ENCODE peak calls at places on chromosome 7, in six cellular contexts. One of them, this sample, is unnamed. For H3K4me1, the result is how much of the 10 kb centered on the place peaks cover.

GRCh38 chr7:42406358-42406757 is 169.3 kb upstream of the GLI3 start:
- DNase-seq in Peyer's patch: no peak
- DNase-seq in left ventricle myocardium inferior: no peak
- DNase-seq in heart right ventricle: no peak
- DNase-seq in left lung: no peak
- DNase-seq in cardiac muscle cell: no peak
- DNase-seq in this sample: no peak

GRCh38 chr7:55546826-55547225 is 25.5 kb downstream of the VOPP1 start:
- DNase-seq in Peyer's patch: no peak
- DNase-seq in left ventricle myocardium inferior: peak
- DNase-seq in heart right ventricle: peak
- DNase-seq in left lung: peak
- DNase-seq in cardiac muscle cell: no peak
- DNase-seq in this sample: no peak

GRCh38 chr7:139734395-139734794 is 43.4 kb downstream of the HIPK2 start:
- DNase-seq in Peyer's patch: peak
- DNase-seq in left ventricle myocardium inferior: no peak
- DNase-seq in heart right ventricle: no peak
- DNase-seq in left lung: no peak
- DNase-seq in cardiac muscle cell: no peak
- DNase-seq in this sample: no peak

GRCh38 chr7:90681336-90682019 is 85.4 kb downstream of the CDK14 start:
- DNase-seq in Peyer's patch: no peak
- DNase-seq in left ventricle myocardium inferior: no peak
- DNase-seq in heart right ventricle: no peak
- DNase-seq in left lung: no peak
- DNase-seq in cardiac muscle cell: no peak
- DNase-seq in this sample: no peak

GRCh38 chr7:157412021-157412443 is 75.2 kb downstream of the DNAJB6 start:
- DNase-seq in Peyer's patch: no peak
- DNase-seq in left ventricle myocardium inferior: peak
- DNase-seq in heart right ventricle: no peak
- DNase-seq in left lung: no peak
- DNase-seq in cardiac muscle cell: no peak
- DNase-seq in this sample: no peak

GRCh38 chr7:155497149-155497901 is 39.4 kb downstream of the EN2 start:
- DNase-seq in Peyer's patch: no peak
- DNase-seq in left ventricle myocardium inferior: no peak
- DNase-seq in heart right ventricle: no peak
- DNase-seq in left lung: peak
- DNase-seq in cardiac muscle cell: no peak
- DNase-seq in this sample: no peak

GRCh38 chr7:28956608-28957063 is 1.5 kb downstream of the TRIL start:
- DNase-seq in Peyer's patch: peak
- DNase-seq in left ventricle myocardium inferior: peak
- DNase-seq in heart right ventricle: peak
- DNase-seq in left lung: peak
- DNase-seq in cardiac muscle cell: peak
- DNase-seq in this sample: no peak

GRCh38 chr7:155214328-155214986 is 83.2 kb upstream of the INSIG1 start:
- DNase-seq in Peyer's patch: peak
- DNase-seq in left ventricle myocardium inferior: no peak
- DNase-seq in heart right ventricle: no peak
- DNase-seq in left lung: peak
- DNase-seq in cardiac muscle cell: no peak
- DNase-seq in this sample: no peak

GRCh38 chr7:24829787-24830186 is 72.5 kb upstream of the GSDME start:
- DNase-seq in Peyer's patch: no peak
- DNase-seq in left ventricle myocardium inferior: no peak
- DNase-seq in heart right ventricle: no peak
- DNase-seq in left lung: no peak
- DNase-seq in cardiac muscle cell: no peak
- DNase-seq in this sample: no peak

GRCh38 chr7:1741751-1742554 is 71.9 kb downstream of the ELFN1 start:
- DNase-seq in Peyer's patch: no peak
- DNase-seq in left ventricle myocardium inferior: peak
- DNase-seq in heart right ventricle: peak
- DNase-seq in left lung: no peak
- DNase-seq in cardiac muscle cell: no peak
- DNase-seq in this sample: no peak

GRCh38 chr7:140899883-140900282 is 24.8 kb downstream of the BRAF start:
- DNase-seq in Peyer's patch: no peak
- DNase-seq in left ventricle myocardium inferior: no peak
- DNase-seq in heart right ventricle: no peak
- DNase-seq in left lung: no peak
- DNase-seq in cardiac muscle cell: peak
- DNase-seq in this sample: no peak

GRCh38 chr7:51666751-51667150 is 350.1 kb upstream of the COBL start:
- DNase-seq in Peyer's patch: no peak
- DNase-seq in left ventricle myocardium inferior: no peak
- DNase-seq in heart right ventricle: no peak
- DNase-seq in left lung: no peak
- DNase-seq in cardiac muscle cell: no peak
- DNase-seq in this sample: no peak

GRCh38 chr7:1706721-1707613 is 36.9 kb downstream of the ELFN1 start:
- DNase-seq in Peyer's patch: peak
- DNase-seq in left ventricle myocardium inferior: no peak
- DNase-seq in heart right ventricle: no peak
- DNase-seq in left lung: peak
- DNase-seq in cardiac muscle cell: no peak
- DNase-seq in this sample: no peak

GRCh38 chr7:43645699-43646226 is 62.9 kb downstream of the STK17A start:
- DNase-seq in Peyer's patch: no peak
- DNase-seq in left ventricle myocardium inferior: no peak
- DNase-seq in heart right ventricle: no peak
- DNase-seq in left lung: no peak
- DNase-seq in cardiac muscle cell: no peak
- DNase-seq in this sample: no peak
- H3K4me1 ChIP-seq in Peyer's patch: under half
- H3K4me1 ChIP-seq in left ventricle myocardium inferior: half or more
- H3K4me1 ChIP-seq in heart right ventricle: under half
- H3K4me1 ChIP-seq in left lung: under half
- H3K4me1 ChIP-seq in cardiac muscle cell: under half
- H3K4me1 ChIP-seq in this sample: half or more

DNA sequence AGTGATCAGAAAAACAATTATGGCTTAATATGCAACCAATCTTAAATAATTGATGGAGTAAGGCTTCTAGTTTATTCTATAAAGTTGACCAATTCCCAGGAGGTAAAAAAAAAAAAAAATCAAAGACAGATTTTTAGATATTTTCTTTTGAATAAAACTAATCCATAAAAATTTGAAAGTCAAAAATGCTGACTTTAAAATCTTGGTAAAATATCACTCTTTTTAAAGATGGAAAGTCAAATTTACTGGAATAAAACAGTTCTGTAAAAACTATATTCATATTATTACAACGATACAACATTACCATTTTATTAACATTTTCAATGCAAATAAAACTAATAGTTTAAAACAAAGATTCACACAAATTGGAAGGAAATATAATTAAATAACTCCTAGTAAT is 5.4 kb downstream of the RELN start:
- DNase-seq in Peyer's patch: no peak
- DNase-seq in left ventricle myocardium inferior: no peak
- DNase-seq in heart right ventricle: no peak
- DNase-seq in left lung: no peak
- DNase-seq in cardiac muscle cell: no peak
- DNase-seq in this sample: no peak
- H3K4me1 ChIP-seq in Peyer's patch: under half
- H3K4me1 ChIP-seq in left ventricle myocardium inferior: under half
- H3K4me1 ChIP-seq in heart right ventricle: under half
- H3K4me1 ChIP-seq in left lung: under half
- H3K4me1 ChIP-seq in cardiac muscle cell: under half
- H3K4me1 ChIP-seq in this sample: under half

DNA sequence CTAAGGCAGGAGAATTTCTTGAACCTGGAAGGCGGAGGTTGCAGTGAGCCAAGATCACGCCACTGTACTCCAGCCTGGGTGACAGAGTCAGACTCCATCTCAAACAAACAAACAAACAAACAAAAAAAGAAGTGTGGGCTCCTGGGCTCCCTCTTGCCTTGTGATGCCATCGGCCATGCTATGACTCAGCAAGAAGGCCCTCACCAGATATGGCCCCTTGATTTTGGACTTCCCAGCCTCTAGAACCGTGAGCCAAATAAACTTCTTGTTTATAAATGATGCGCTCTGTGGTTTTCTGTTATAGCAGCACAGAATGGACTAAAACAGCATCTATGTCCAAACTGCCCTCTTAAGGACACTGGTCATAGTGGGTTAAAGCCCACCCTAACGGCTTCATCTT is 29.9 kb upstream of the RHEB start:
- DNase-seq in Peyer's patch: no peak
- DNase-seq in left ventricle myocardium inferior: no peak
- DNase-seq in heart right ventricle: no peak
- DNase-seq in left lung: no peak
- DNase-seq in cardiac muscle cell: no peak
- DNase-seq in this sample: no peak
- H3K4me1 ChIP-seq in Peyer's patch: under half
- H3K4me1 ChIP-seq in left ventricle myocardium inferior: under half
- H3K4me1 ChIP-seq in heart right ventricle: under half
- H3K4me1 ChIP-seq in left lung: under half
- H3K4me1 ChIP-seq in cardiac muscle cell: under half
- H3K4me1 ChIP-seq in this sample: under half

GRCh38 chr7:7972927-7973594 is 4.5 kb downstream of the GLCCI1 start:
- DNase-seq in Peyer's patch: no peak
- DNase-seq in left ventricle myocardium inferior: no peak
- DNase-seq in heart right ventricle: no peak
- DNase-seq in left lung: no peak
- DNase-seq in cardiac muscle cell: no peak
- DNase-seq in this sample: no peak
- H3K4me1 ChIP-seq in Peyer's patch: under half
- H3K4me1 ChIP-seq in left ventricle myocardium inferior: half or more
- H3K4me1 ChIP-seq in heart right ventricle: under half
- H3K4me1 ChIP-seq in left lung: under half
- H3K4me1 ChIP-seq in cardiac muscle cell: under half
- H3K4me1 ChIP-seq in this sample: under half

GRCh38 chr7:107396990-107397389 is 72.9 kb upstream of the GPR22 start:
- DNase-seq in Peyer's patch: no peak
- DNase-seq in left ventricle myocardium inferior: no peak
- DNase-seq in heart right ventricle: no peak
- DNase-seq in left lung: no peak
- DNase-seq in cardiac muscle cell: peak
- DNase-seq in this sample: no peak
- H3K4me1 ChIP-seq in Peyer's patch: under half
- H3K4me1 ChIP-seq in left ventricle myocardium inferior: under half
- H3K4me1 ChIP-seq in heart right ventricle: under half
- H3K4me1 ChIP-seq in left lung: under half
- H3K4me1 ChIP-seq in cardiac muscle cell: under half
- H3K4me1 ChIP-seq in this sample: under half

DNA sequence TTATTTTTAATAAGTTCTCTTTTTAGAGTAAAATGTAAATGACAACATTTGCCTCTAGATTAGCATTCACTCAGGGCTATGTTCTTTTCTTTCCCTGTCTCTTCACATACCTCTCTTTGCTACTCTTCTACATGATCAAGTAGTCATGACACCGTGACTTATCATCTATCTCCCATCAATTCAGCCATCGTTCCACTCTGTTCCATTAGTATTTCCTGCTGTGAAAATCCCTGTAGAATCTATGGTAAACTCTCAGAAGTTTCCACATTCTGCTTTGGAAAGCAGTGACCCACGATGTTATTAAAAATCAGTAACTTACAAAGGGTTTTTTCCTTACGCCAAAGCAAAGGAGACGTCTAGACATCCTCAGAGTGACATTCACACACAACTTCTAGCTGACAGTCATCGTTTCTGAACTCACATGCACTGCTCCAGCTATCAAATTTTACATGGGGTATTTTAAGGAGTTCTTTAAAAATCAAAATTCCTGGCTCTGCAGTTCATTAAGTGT is 135.6 kb downstream of the SEMA3C start:
- DNase-seq in Peyer's patch: no peak
- DNase-seq in left ventricle myocardium inferior: no peak
- DNase-seq in heart right ventricle: no peak
- DNase-seq in left lung: no peak
- DNase-seq in cardiac muscle cell: no peak
- DNase-seq in this sample: no peak
- H3K4me1 ChIP-seq in Peyer's patch: under half
- H3K4me1 ChIP-seq in left ventricle myocardium inferior: half or more
- H3K4me1 ChIP-seq in heart right ventricle: under half
- H3K4me1 ChIP-seq in left lung: under half
- H3K4me1 ChIP-seq in cardiac muscle cell: under half
- H3K4me1 ChIP-seq in this sample: under half

DNA sequence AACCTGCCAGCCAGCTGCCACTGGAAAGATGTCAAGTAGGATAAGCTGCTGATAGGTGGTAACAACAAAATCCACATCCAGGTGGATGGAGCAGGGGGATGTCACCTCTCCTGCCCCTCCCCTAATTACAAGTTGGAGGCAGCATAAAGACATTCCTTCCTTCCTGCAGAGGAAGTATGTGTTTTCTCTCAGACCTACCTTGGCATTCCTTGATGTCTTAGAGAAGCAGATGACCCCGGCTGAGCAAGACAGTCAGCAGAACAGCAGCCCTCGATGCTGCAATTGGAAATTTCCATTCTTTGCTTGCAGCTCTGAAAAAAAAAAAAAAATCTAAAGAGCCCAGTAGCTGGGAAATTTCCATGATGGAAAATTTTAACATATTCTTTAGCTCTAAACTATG is 137.5 kb upstream of the MKLN1 start:
- DNase-seq in Peyer's patch: no peak
- DNase-seq in left ventricle myocardium inferior: no peak
- DNase-seq in heart right ventricle: no peak
- DNase-seq in left lung: no peak
- DNase-seq in cardiac muscle cell: no peak
- DNase-seq in this sample: no peak
- H3K4me1 ChIP-seq in Peyer's patch: under half
- H3K4me1 ChIP-seq in left ventricle myocardium inferior: under half
- H3K4me1 ChIP-seq in heart right ventricle: under half
- H3K4me1 ChIP-seq in left lung: under half
- H3K4me1 ChIP-seq in cardiac muscle cell: under half
- H3K4me1 ChIP-seq in this sample: under half

DNA sequence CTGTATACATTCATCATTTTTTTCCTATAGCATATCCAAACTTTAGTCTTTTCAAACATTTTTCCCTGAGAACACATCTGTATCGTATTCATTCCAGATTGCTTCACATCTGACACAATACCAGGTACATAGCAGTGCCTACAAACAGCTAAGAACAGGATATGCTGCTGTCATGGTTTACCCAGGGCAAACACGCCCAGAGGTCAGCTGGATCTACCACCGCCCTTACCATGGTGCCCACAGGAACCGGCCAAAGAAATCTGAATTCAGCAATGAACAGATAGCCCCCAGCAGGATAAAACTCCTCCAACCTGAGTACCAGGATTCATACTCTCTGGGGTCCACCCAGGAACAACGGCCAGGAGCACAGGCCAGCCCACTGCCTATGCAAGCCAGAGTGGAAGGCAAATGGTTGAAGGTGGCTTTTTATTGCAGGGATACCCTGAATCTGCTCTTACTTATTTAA is 43.0 kb downstream of the TNS3 start:
- DNase-seq in Peyer's patch: no peak
- DNase-seq in left ventricle myocardium inferior: peak
- DNase-seq in heart right ventricle: no peak
- DNase-seq in left lung: no peak
- DNase-seq in cardiac muscle cell: no peak
- DNase-seq in this sample: no peak
- H3K4me1 ChIP-seq in Peyer's patch: under half
- H3K4me1 ChIP-seq in left ventricle myocardium inferior: under half
- H3K4me1 ChIP-seq in heart right ventricle: under half
- H3K4me1 ChIP-seq in left lung: under half
- H3K4me1 ChIP-seq in cardiac muscle cell: under half
- H3K4me1 ChIP-seq in this sample: under half

DNA sequence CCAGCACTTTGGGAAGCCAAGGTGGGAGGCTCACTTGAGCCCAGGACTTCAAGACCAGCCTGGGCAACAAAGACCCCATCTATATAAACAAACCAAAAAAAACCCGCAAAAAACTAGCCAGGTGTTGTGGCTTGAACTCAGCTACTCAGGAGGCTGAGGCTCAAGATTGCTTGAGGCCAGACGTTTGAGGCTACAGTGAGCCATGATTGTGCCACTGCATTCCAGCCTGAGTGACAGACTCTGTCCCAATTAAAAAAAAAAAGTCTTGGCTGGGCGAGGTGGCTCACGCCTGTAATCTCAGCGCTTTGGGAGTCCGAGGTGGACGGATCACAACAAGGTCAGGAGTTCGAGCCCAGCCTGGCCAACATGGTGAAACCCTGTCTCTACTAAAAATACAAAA is 11.4 kb downstream of the RABGEF1 start:
- DNase-seq in Peyer's patch: no peak
- DNase-seq in left ventricle myocardium inferior: no peak
- DNase-seq in heart right ventricle: no peak
- DNase-seq in left lung: no peak
- DNase-seq in cardiac muscle cell: no peak
- DNase-seq in this sample: no peak
- H3K4me1 ChIP-seq in Peyer's patch: under half
- H3K4me1 ChIP-seq in left ventricle myocardium inferior: under half
- H3K4me1 ChIP-seq in heart right ventricle: under half
- H3K4me1 ChIP-seq in left lung: under half
- H3K4me1 ChIP-seq in cardiac muscle cell: under half
- H3K4me1 ChIP-seq in this sample: under half